ENCODE peak calls at places on chromosome 5, in eight cellular contexts. One of them, this sample, is unnamed. For H3K4me1, the result is how much of the 10 kb centered on the place peaks cover.

GRCh38 chr5:165805756-165806155 is 2300.3 kb downstream of the MAT2B start:
- DNase-seq in lung: no peak
- DNase-seq in cardiac muscle cell: peak
- DNase-seq in uterus: no peak
- DNase-seq in ovary: no peak
- DNase-seq in heart right ventricle: no peak
- DNase-seq in right cardiac atrium: no peak
- DNase-seq in breast epithelium: no peak
- DNase-seq in this sample: no peak

GRCh38 chr5:3417376-3417943 is 178.2 kb upstream of the IRX1 start:
- DNase-seq in ovary: no peak
- DNase-seq in cardiac muscle cell: no peak
- DNase-seq in right cardiac atrium: no peak
- DNase-seq in lung: no peak
- DNase-seq in uterus: no peak
- DNase-seq in heart right ventricle: no peak
- DNase-seq in breast epithelium: no peak
- DNase-seq in this sample: no peak

GRCh38 chr5:135154197-135154596 is 120.2 kb upstream of the PITX1 start:
- DNase-seq in ovary: no peak
- DNase-seq in right cardiac atrium: no peak
- DNase-seq in heart right ventricle: no peak
- DNase-seq in lung: no peak
- DNase-seq in breast epithelium: no peak
- DNase-seq in cardiac muscle cell: no peak
- DNase-seq in uterus: no peak
- DNase-seq in this sample: no peak

GRCh38 chr5:76422742-76423141 is 19.7 kb downstream of the IQGAP2 start:
- DNase-seq in right cardiac atrium: no peak
- DNase-seq in breast epithelium: no peak
- DNase-seq in heart right ventricle: no peak
- DNase-seq in uterus: no peak
- DNase-seq in ovary: no peak
- DNase-seq in lung: no peak
- DNase-seq in cardiac muscle cell: no peak
- DNase-seq in this sample: no peak

GRCh38 chr5:75335952-75336624 is 932 bp upstream of the HMGCR start:
- DNase-seq in ovary: no peak
- DNase-seq in heart right ventricle: peak
- DNase-seq in cardiac muscle cell: peak
- DNase-seq in breast epithelium: no peak
- DNase-seq in lung: peak
- DNase-seq in right cardiac atrium: no peak
- DNase-seq in uterus: no peak
- DNase-seq in this sample: peak

GRCh38 chr5:56853710-56854109 is 38.4 kb downstream of the MAP3K1 start:
- DNase-seq in cardiac muscle cell: no peak
- DNase-seq in breast epithelium: no peak
- DNase-seq in heart right ventricle: no peak
- DNase-seq in right cardiac atrium: no peak
- DNase-seq in uterus: no peak
- DNase-seq in lung: no peak
- DNase-seq in ovary: no peak
- DNase-seq in this sample: no peak

GRCh38 chr5:81313686-81314085 is 12.3 kb downstream of the ZCCHC9 start:
- DNase-seq in uterus: no peak
- DNase-seq in cardiac muscle cell: no peak
- DNase-seq in breast epithelium: no peak
- DNase-seq in right cardiac atrium: no peak
- DNase-seq in heart right ventricle: no peak
- DNase-seq in lung: no peak
- DNase-seq in ovary: no peak
- DNase-seq in this sample: no peak

GRCh38 chr5:105288946-105289345 is 1726.4 kb upstream of the NUDT12 start:
- DNase-seq in uterus: no peak
- DNase-seq in cardiac muscle cell: no peak
- DNase-seq in lung: no peak
- DNase-seq in ovary: no peak
- DNase-seq in breast epithelium: no peak
- DNase-seq in heart right ventricle: no peak
- DNase-seq in right cardiac atrium: no peak
- DNase-seq in this sample: no peak

GRCh38 chr5:133707629-133708028 is 95.3 kb upstream of the FSTL4 start:
- DNase-seq in uterus: no peak
- DNase-seq in breast epithelium: no peak
- DNase-seq in heart right ventricle: no peak
- DNase-seq in cardiac muscle cell: no peak
- DNase-seq in ovary: no peak
- DNase-seq in lung: no peak
- DNase-seq in right cardiac atrium: no peak
- DNase-seq in this sample: no peak

GRCh38 chr5:111070272-111071134 is 1.0 kb upstream of the TSLP start:
- DNase-seq in lung: no peak
- DNase-seq in right cardiac atrium: peak
- DNase-seq in ovary: no peak
- DNase-seq in cardiac muscle cell: peak
- DNase-seq in heart right ventricle: no peak
- DNase-seq in uterus: no peak
- DNase-seq in breast epithelium: no peak
- DNase-seq in this sample: no peak

GRCh38 chr5:79171846-79172245 is 60.2 kb downstream of the BHMT start:
- DNase-seq in breast epithelium: no peak
- DNase-seq in ovary: no peak
- DNase-seq in cardiac muscle cell: no peak
- DNase-seq in lung: no peak
- DNase-seq in right cardiac atrium: no peak
- DNase-seq in heart right ventricle: no peak
- DNase-seq in uterus: no peak
- DNase-seq in this sample: no peak

GRCh38 chr5:151461312-151461711 is 13.9 kb downstream of the SLC36A1 start:
- DNase-seq in right cardiac atrium: no peak
- DNase-seq in lung: no peak
- DNase-seq in cardiac muscle cell: no peak
- DNase-seq in uterus: no peak
- DNase-seq in ovary: no peak
- DNase-seq in breast epithelium: no peak
- DNase-seq in heart right ventricle: no peak
- DNase-seq in this sample: no peak

GRCh38 chr5:114237766-114238165 is 124.1 kb upstream of the KCNN2 start:
- DNase-seq in heart right ventricle: no peak
- DNase-seq in cardiac muscle cell: no peak
- DNase-seq in right cardiac atrium: no peak
- DNase-seq in uterus: no peak
- DNase-seq in breast epithelium: no peak
- DNase-seq in ovary: no peak
- DNase-seq in lung: no peak
- DNase-seq in this sample: no peak

GRCh38 chr5:97764700-97765099 is 581.7 kb upstream of the RIOK2 start:
- DNase-seq in cardiac muscle cell: no peak
- DNase-seq in heart right ventricle: no peak
- DNase-seq in breast epithelium: no peak
- DNase-seq in ovary: no peak
- DNase-seq in uterus: no peak
- DNase-seq in right cardiac atrium: no peak
- DNase-seq in lung: no peak
- DNase-seq in this sample: no peak

GRCh38 chr5:174189638-174190037 is 144.1 kb downstream of the NSG2 start:
- DNase-seq in right cardiac atrium: no peak
- DNase-seq in cardiac muscle cell: no peak
- DNase-seq in uterus: no peak
- DNase-seq in breast epithelium: no peak
- DNase-seq in heart right ventricle: no peak
- DNase-seq in ovary: no peak
- DNase-seq in lung: no peak
- DNase-seq in this sample: no peak

GRCh38 chr5:1012316-1012841 is 3.8 kb downstream of the NKD2 start:
- DNase-seq in heart right ventricle: no peak
- DNase-seq in ovary: peak
- DNase-seq in right cardiac atrium: peak
- DNase-seq in cardiac muscle cell: no peak
- DNase-seq in lung: no peak
- DNase-seq in uterus: no peak
- DNase-seq in breast epithelium: no peak
- DNase-seq in this sample: peak

GRCh38 chr5:168132186-168132585 is 159.3 kb upstream of the WWC1 start:
- DNase-seq in heart right ventricle: no peak
- DNase-seq in cardiac muscle cell: no peak
- DNase-seq in ovary: no peak
- DNase-seq in right cardiac atrium: no peak
- DNase-seq in uterus: no peak
- DNase-seq in lung: no peak
- DNase-seq in breast epithelium: no peak
- DNase-seq in this sample: no peak

GRCh38 chr5:5315068-5315835 is 107.2 kb upstream of the ICE1 start:
- DNase-seq in lung: no peak
- DNase-seq in ovary: no peak
- DNase-seq in cardiac muscle cell: no peak
- DNase-seq in right cardiac atrium: no peak
- DNase-seq in uterus: no peak
- DNase-seq in breast epithelium: no peak
- DNase-seq in heart right ventricle: no peak
- DNase-seq in this sample: no peak

GRCh38 chr5:5314626-5315025 is 107.9 kb upstream of the ICE1 start:
- DNase-seq in ovary: no peak
- DNase-seq in uterus: no peak
- DNase-seq in cardiac muscle cell: no peak
- DNase-seq in heart right ventricle: no peak
- DNase-seq in breast epithelium: no peak
- DNase-seq in lung: no peak
- DNase-seq in right cardiac atrium: no peak
- DNase-seq in this sample: no peak

GRCh38 chr5:5316333-5316732 is 106.1 kb upstream of the ICE1 start:
- DNase-seq in lung: no peak
- DNase-seq in ovary: no peak
- DNase-seq in cardiac muscle cell: no peak
- DNase-seq in right cardiac atrium: no peak
- DNase-seq in breast epithelium: no peak
- DNase-seq in uterus: no peak
- DNase-seq in heart right ventricle: no peak
- DNase-seq in this sample: no peak

GRCh38 chr5:5313081-5313736 is 109.3 kb upstream of the ICE1 start:
- DNase-seq in lung: no peak
- DNase-seq in ovary: no peak
- DNase-seq in uterus: no peak
- DNase-seq in right cardiac atrium: no peak
- DNase-seq in cardiac muscle cell: no peak
- DNase-seq in heart right ventricle: no peak
- DNase-seq in breast epithelium: no peak
- DNase-seq in this sample: peak

DNA sequence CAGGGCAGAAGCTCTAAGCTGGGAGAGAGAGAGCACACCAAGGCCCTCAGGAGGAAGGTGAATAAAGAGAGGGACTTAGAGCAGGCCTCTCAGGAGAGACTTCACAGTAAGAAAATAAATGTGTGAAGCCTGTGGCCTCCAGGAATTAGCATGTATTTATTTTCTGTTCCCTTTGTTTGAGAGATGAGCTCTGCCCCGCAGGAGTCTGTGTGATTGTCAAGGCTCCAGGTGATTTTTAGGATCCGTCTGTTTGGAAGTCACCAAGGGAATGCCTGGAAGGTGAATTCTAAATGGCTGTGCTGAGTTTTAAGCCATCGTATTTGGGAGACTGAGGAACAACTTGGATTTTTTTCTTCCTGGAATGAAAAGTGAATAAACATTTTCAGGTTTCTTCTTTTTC is 108.3 kb upstream of the ICE1 start:
- DNase-seq in lung: no peak
- DNase-seq in right cardiac atrium: no peak
- DNase-seq in cardiac muscle cell: no peak
- DNase-seq in uterus: no peak
- DNase-seq in heart right ventricle: no peak
- DNase-seq in breast epithelium: no peak
- DNase-seq in ovary: no peak
- DNase-seq in this sample: no peak
- H3K4me1 ChIP-seq in lung: under half
- H3K4me1 ChIP-seq in right cardiac atrium: under half
- H3K4me1 ChIP-seq in cardiac muscle cell: under half
- H3K4me1 ChIP-seq in uterus: under half
- H3K4me1 ChIP-seq in heart right ventricle: under half
- H3K4me1 ChIP-seq in breast epithelium: under half
- H3K4me1 ChIP-seq in ovary: under half
- H3K4me1 ChIP-seq in this sample: under half

GRCh38 chr5:140794594-140795258 is at the start of gene PCDHA2:
- DNase-seq in lung: no peak
- DNase-seq in ovary: no peak
- DNase-seq in cardiac muscle cell: peak
- DNase-seq in uterus: no peak
- DNase-seq in heart right ventricle: no peak
- DNase-seq in breast epithelium: no peak
- DNase-seq in right cardiac atrium: no peak
- DNase-seq in this sample: no peak
- H3K4me1 ChIP-seq in lung: under half
- H3K4me1 ChIP-seq in ovary: under half
- H3K4me1 ChIP-seq in cardiac muscle cell: under half
- H3K4me1 ChIP-seq in uterus: under half
- H3K4me1 ChIP-seq in heart right ventricle: under half
- H3K4me1 ChIP-seq in breast epithelium: under half
- H3K4me1 ChIP-seq in right cardiac atrium: under half
- H3K4me1 ChIP-seq in this sample: under half

DNA sequence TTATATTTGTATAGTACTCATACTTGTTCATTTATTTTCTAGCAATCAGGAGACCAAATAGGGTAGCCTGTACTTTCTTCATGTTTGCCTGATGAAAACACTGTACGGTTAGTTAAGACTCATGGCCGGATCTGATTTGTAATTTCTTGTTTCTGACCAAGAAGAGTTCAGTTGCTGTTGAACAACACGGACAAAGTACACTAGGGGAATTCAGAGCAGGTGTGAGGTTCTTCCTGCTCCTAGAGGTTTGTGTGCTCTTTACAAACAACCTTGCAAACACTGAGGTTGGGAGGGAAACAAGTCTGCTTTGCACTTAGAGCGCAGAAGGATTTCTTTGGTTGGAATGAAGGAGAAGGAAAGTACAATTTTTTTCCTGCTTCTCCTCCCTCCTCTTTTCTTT is 69.7 kb downstream of the TRIO start:
- DNase-seq in uterus: no peak
- DNase-seq in heart right ventricle: no peak
- DNase-seq in lung: no peak
- DNase-seq in right cardiac atrium: no peak
- DNase-seq in breast epithelium: no peak
- DNase-seq in cardiac muscle cell: no peak
- DNase-seq in ovary: no peak
- DNase-seq in this sample: no peak
- H3K4me1 ChIP-seq in uterus: under half
- H3K4me1 ChIP-seq in heart right ventricle: half or more
- H3K4me1 ChIP-seq in lung: under half
- H3K4me1 ChIP-seq in right cardiac atrium: under half
- H3K4me1 ChIP-seq in breast epithelium: under half
- H3K4me1 ChIP-seq in cardiac muscle cell: under half
- H3K4me1 ChIP-seq in ovary: under half
- H3K4me1 ChIP-seq in this sample: under half

DNA sequence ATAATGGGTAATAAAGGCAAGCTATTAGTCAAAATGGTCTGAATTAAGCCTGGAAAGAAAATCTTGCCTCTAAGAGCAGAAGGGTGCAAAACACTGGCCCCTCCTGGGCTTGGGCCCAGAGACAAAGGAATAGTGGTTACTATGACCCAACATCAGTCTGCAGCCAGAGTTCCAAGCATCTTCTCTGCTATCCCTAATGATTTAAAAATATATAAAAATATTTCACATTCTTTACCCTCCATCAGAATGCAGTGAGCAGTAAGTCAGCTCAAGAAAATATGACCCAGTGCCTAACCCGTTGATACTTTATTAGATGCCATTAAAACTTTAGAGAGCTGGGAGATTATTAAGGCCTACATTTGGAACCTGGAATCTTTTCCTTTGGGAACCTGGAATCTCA is 14.7 kb downstream of the TNFAIP8 start:
- DNase-seq in lung: no peak
- DNase-seq in ovary: no peak
- DNase-seq in breast epithelium: no peak
- DNase-seq in heart right ventricle: no peak
- DNase-seq in right cardiac atrium: no peak
- DNase-seq in uterus: no peak
- DNase-seq in cardiac muscle cell: no peak
- DNase-seq in this sample: no peak
- H3K4me1 ChIP-seq in lung: under half
- H3K4me1 ChIP-seq in ovary: under half
- H3K4me1 ChIP-seq in breast epithelium: under half
- H3K4me1 ChIP-seq in heart right ventricle: under half
- H3K4me1 ChIP-seq in right cardiac atrium: under half
- H3K4me1 ChIP-seq in uterus: under half
- H3K4me1 ChIP-seq in cardiac muscle cell: under half
- H3K4me1 ChIP-seq in this sample: under half